ENCODE peak calls at places on chromosomes 1 and 21, in four cellular contexts. Z, Q, T and N are unnamed samples.

GRCh38 chr1:18326171-18326950 is 154.4 kb upstream of the KLHDC7A start:
- DNase-seq in Z (no peak), Q (no peak), T (no peak), N (no peak)

GRCh38 chr21:36111238-36111637 is 23.6 kb upstream of the CBR3 start:
- DNase-seq in Z (no peak), Q (no peak), T (no peak), N (no peak)

GRCh38 chr1:176222196-176222595 is 15.1 kb upstream of the COP1 start:
- DNase-seq in Z (no peak), Q (no peak), T (no peak), N (no peak)

GRCh38 chr1:64183380-64183984 is 19.9 kb upstream of the UBE2U start:
- DNase-seq in Z (peak; percentile 47), Q (no peak), T (no peak), N (no peak)

GRCh38 chr1:92877792-92878191 is 46.0 kb downstream of the RPL5 start:
- DNase-seq in Z (peak; percentile 8), Q (no peak), T (no peak), N (no peak)

GRCh38 chr1:185775505-185775904 is 41.3 kb downstream of the HMCN1 start:
- DNase-seq in Z (peak; percentile 29), Q (peak; percentile 54), T (no peak), N (peak; percentile 49)

GRCh38 chr1:113241237-113241636 is 149.1 kb upstream of the MAGI3 start:
- DNase-seq in Z (no peak), Q (no peak), T (no peak), N (no peak)

GRCh38 chr1:115277276-115277675 is 60.8 kb downstream of the NGF start:
- DNase-seq in Z (peak; percentile 52), Q (no peak), T (no peak), N (no peak)

GRCh38 chr1:167689569-167689925 is 32.2 kb upstream of the MPZL1 start:
- DNase-seq in Z (no peak), Q (no peak), T (no peak), N (no peak)

GRCh38 chr21:29302340-29302991 is 3.7 kb downstream of the BACH1 start:
- DNase-seq in Z (no peak), Q (no peak), T (no peak), N (no peak)

GRCh38 chr1:118785246-118785645 is 202.9 kb downstream of the TBX15 start:
- DNase-seq in Z (no peak), Q (peak; percentile 10), T (no peak), N (peak; percentile 18)

GRCh38 chr1:228430243-228430642 is 13.6 kb upstream of the TRIM17 start:
- DNase-seq in Z (no peak), Q (no peak), T (no peak), N (no peak)

DNA sequence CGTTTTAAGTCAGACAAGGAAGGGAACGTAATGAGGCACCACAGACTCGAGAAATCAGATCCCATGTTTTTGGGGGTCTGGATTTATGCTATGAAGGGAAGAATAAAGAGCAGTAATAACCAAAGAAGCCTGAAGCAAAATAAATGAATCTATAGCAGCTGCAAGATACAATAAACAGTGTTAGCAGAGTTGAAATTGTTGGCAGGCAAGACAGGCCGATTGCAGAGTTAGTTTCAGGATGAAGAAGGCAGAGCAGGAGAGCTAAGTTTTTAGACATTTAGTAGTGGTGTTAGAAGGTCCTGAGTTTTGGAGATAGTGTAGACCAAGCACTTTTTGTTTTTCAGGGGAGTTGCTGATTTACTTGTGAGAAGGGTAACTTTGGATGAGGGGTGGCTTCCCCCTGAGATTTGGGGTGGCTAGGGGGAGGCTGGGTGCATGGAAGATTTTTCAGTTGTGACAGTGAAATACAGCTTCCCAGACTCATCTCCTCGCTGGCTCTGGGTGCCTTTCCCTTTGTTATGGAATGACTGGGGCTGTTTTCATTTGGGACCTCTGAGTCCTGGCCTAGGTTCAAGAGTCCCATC is 571 bp downstream of the DDR2 start:
- DNase-seq in Z (peak; percentile 49), Q (no peak), T (no peak), N (no peak)
- H3K4me3 ChIP-seq in Z (peak overlapping the region; percentile 59), Q (peak overlapping the region; percentile 17), T (peak overlapping the region; percentile 6), N (peak overlapping the region; percentile 59)

GRCh38 chr1:151713874-151714273 is 2.7 kb downstream of the CELF3 start:
- DNase-seq in Z (no peak), Q (no peak), T (no peak), N (no peak)

GRCh38 chr1:151714820-151715725 is 1.5 kb downstream of the CELF3 start:
- DNase-seq in Z (no peak), Q (no peak), T (no peak), N (no peak)

GRCh38 chr1:151716405-151716762 is 219 bp downstream of the CELF3 start:
- DNase-seq in Z (no peak), Q (no peak), T (no peak), N (no peak)

GRCh38 chr1:151716771-151717631 is at the start of gene CELF3:
- DNase-seq in Z (peak; percentile 29), Q (no peak), T (peak; percentile 22), N (no peak)

DNA sequence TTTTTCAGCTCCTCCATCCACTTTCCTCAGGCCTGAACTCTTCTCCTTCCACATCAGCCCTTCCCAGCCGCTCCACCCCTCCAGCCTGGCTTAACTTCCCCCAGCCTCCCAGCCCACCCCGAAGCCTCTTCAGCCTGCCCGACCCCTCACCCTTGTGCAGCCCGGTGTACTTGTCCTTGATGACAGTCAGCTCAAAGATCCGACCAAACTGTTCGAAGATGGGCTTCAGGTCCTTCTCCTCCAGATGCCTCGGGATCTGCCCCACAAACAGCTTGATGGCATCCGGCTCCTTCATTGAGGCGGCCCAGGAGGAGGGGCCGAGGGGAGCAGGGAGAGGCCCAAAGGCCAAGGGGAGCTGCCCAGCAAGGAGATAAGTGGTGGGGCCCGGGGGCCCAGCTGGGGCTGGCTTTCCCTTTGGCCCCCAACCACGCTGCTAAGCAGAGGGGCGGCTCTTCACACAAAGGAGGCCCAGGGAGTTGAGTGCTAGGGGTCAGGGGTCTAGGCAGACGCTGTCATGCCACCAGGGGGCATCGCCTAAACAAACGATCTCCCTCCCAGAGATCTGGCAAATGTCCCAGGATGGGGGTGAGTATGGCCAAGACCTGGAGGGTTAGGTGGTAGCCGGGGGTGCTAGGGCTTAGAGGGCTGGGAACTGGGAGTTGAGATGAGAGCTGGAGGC is 738 bp downstream of the CELF3 start:
- DNase-seq in Z (no peak), Q (no peak), T (no peak), N (no peak)
- TF ChIP-seq CTCF in Z (no peak), Q (peak; percentile 10), T (no peak), N (no peak)

DNA sequence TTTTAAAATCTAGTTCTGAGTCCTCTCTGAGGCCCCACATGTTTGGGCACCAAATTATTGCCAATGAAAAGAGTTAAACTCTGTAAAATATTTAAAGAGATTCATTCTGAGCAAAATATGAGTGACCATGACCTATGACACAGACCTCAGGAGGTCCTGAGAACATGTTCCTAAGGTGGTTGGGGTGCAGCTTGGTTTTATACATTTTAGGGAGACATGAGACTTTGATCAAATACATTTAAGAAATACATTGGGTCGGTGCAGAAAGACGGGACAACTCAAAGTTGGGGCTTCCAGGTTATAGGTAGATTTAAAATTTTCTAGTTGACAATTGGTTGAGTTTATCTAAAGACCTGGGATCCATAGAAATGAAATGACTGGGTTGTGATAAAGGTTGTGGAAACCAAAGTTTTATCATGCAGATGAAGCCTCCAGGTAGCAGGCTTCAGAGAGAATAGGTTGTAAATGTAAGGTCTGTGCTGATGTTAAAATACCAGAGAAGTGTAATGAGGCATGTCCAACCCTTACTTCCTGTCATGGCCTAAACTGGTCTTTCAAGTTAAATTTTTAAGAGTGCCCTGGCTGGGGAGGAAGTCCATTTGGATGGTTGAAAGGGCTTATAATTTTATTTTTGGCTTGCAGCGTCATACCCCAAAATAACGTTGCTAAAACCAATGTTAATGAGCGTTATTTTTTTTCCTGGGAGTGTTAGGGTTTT is 274.9 kb downstream of the NUF2 start:
- DNase-seq in Z (no peak), Q (no peak), T (no peak), N (no peak)
- H3K4me3 ChIP-seq in Z (no peak overlapping the region), Q (no peak overlapping the region), T (no peak overlapping the region), N (no peak overlapping the region)

GRCh38 chr1:2108213-2108876 is 58.1 kb downstream of the PRKCZ start:
- DNase-seq in Z (peak; percentile 64), Q (no peak), T (no peak), N (no peak)
- TF ChIP-seq CTCF in Z (peak; percentile 65), Q (peak; percentile 43), T (no peak), N (peak; percentile 65)